ENCODE peak calls at places on chromosomes 13 and 19, in four cellular contexts. P, M, T and J are unnamed samples.

GRCh38 chr13:24618219-24618955 is 61.8 kb upstream of the ATP12A start:
- DNase-seq in T (no peak), M (no peak), P (no peak), J (no peak)

GRCh38 chr19:40392123-40392522 is 2.1 kb upstream of the HIPK4 start:
- DNase-seq in P (no peak), T (no peak), M (no peak), J (no peak)

GRCh38 chr19:19403373-19403901 is 2.0 kb upstream of the GATAD2A start:
- DNase-seq in T (no peak), M (peak; percentile 27), P (peak; percentile 43), J (peak; percentile 63)

GRCh38 chr13:32175943-32176342 is 139.2 kb downstream of the ZAR1L start:
- DNase-seq in M (no peak), P (no peak), T (no peak), J (no peak)

GRCh38 chr19:14556662-14557188 is 15.1 kb downstream of the NDUFB7 start:
- DNase-seq in P (peak; percentile 25), T (peak; percentile 89), M (peak; percentile 70), J (peak; percentile 76)

GRCh38 chr19:43798546-43799409 is 3.5 kb downstream of the LYPD5 start:
- DNase-seq in T (no peak), P (peak; percentile 82), M (peak; percentile 7), J (peak; percentile 84)

GRCh38 chr13:113650731-113651148 is 7.3 kb downstream of the ATP4B start:
- DNase-seq in T (no peak), M (no peak), P (no peak), J (no peak)

GRCh38 chr19:16268676-16269319 is 55.8 kb upstream of the KLF2 start:
- DNase-seq in M (no peak), T (no peak), P (no peak), J (no peak)